ENCODE peak calls at places on chromosomes 11 and 22, in eight cellular contexts. Q is HFFc6, M is PC-3, X is right atrium auricular region, S is B cell, E is fibroblast of mammary gland, I is MM.1S, V is H1. R is an unnamed sample.

GRCh38 chr22:39616051-39616450 is 45.5 kb downstream of the CACNA1I start:
- DNase-seq in E (no peak), I (no peak), V (no peak), X (no peak), S (no peak), M (no peak), Q (no peak), R (no peak)

GRCh38 chr11:72721689-72722049 is 30.5 kb downstream of the ARAP1 start:
- DNase-seq in E (peak; percentile 38), Q (no peak), V (no peak), M (no peak), I (peak; percentile 41), S (no peak), X (no peak), R (no peak)

GRCh38 chr11:102560555-102561011 is 30.0 kb upstream of the MMP7 start:
- DNase-seq in M (peak; percentile 65), S (peak; percentile 56), I (peak; percentile 83), Q (peak; percentile 64), E (peak; percentile 82), X (no peak), V (no peak), R (no peak)

GRCh38 chr11:82683029-82683428 is 50.6 kb downstream of the FAM181B start:
- DNase-seq in X (no peak), V (no peak), Q (no peak), M (no peak), I (no peak), E (no peak), S (no peak), R (no peak)

GRCh38 chr11:68993546-68993945 is 12.8 kb upstream of the MRGPRD start:
- DNase-seq in X (no peak), V (no peak), Q (no peak), S (no peak), E (no peak), M (no peak), I (no peak), R (no peak)

GRCh38 chr11:45371251-45371749 is 85.2 kb upstream of the SYT13 start:
- DNase-seq in V (peak; percentile 82), S (peak; percentile 64), E (peak; percentile 58), X (peak; percentile 66), M (peak; percentile 77), Q (peak; percentile 33), I (peak; percentile 71), R (peak; percentile 32)

GRCh38 chr22:38927033-38927789 is 30.2 kb upstream of the APOBEC3A start:
- DNase-seq in V (peak; percentile 57), I (peak; percentile 71), M (no peak), X (peak; percentile 71), E (peak; percentile 32), Q (peak; percentile 54), S (peak; percentile 58), R (no peak)

GRCh38 chr22:30863161-30863833 is 105.3 kb downstream of the MORC2 start:
- DNase-seq in I (no peak), M (no peak), E (peak; percentile 16), S (no peak), Q (no peak), V (no peak), X (no peak), R (no peak)

GRCh38 chr11:73087730-73088129 is 54.4 kb downstream of the FCHSD2 start:
- DNase-seq in E (peak; percentile 42), Q (peak; percentile 2), M (no peak), S (peak; percentile 33), V (no peak), I (no peak), X (no peak), R (no peak)

GRCh38 chr11:61129608-61130523 is 27.6 kb downstream of the CD5 start:
- DNase-seq in X (peak; percentile 87), E (peak; percentile 87), I (peak; percentile 85), S (peak; percentile 90), V (peak; percentile 91), M (peak; percentile 97), Q (peak; percentile 91), R (peak; percentile 86)

GRCh38 chr22:21448627-21449416 is 18.4 kb upstream of the TMEM191C start:
- DNase-seq in X (no peak), Q (no peak), M (no peak), S (no peak), V (no peak), I (no peak), E (no peak), R (no peak)

GRCh38 chr11:11010624-11011127 is 152.8 kb upstream of the ZBED5 start:
- DNase-seq in V (no peak), X (peak; percentile 61), I (no peak), S (peak; percentile 29), Q (no peak), E (peak; percentile 18), M (peak; percentile 35), R (no peak)

GRCh38 chr22:44337658-44338004 is 24.9 kb upstream of the SHISAL1 start:
- DNase-seq in M (peak; percentile 56), X (peak; percentile 76), E (peak; percentile 66), S (no peak), V (no peak), Q (peak; percentile 44), I (no peak), R (no peak)

GRCh38 chr11:12200359-12201015 is 90.1 kb downstream of the MICAL2 start:
- DNase-seq in I (no peak), M (no peak), V (no peak), E (peak; percentile 77), X (no peak), Q (peak; percentile 90), S (no peak), R (peak; percentile 31)

GRCh38 chr22:23240639-23241389 is 60.5 kb downstream of the BCR start:
- DNase-seq in I (no peak), V (no peak), X (no peak), S (peak; percentile 28), E (no peak), Q (no peak), M (peak; percentile 44), R (no peak)

GRCh38 chr11:131491503-131491902 is 121.1 kb downstream of the NTM start:
- DNase-seq in S (no peak), Q (peak; percentile 13), V (no peak), X (no peak), I (no peak), E (peak; percentile 26), M (no peak), R (no peak)

DNA sequence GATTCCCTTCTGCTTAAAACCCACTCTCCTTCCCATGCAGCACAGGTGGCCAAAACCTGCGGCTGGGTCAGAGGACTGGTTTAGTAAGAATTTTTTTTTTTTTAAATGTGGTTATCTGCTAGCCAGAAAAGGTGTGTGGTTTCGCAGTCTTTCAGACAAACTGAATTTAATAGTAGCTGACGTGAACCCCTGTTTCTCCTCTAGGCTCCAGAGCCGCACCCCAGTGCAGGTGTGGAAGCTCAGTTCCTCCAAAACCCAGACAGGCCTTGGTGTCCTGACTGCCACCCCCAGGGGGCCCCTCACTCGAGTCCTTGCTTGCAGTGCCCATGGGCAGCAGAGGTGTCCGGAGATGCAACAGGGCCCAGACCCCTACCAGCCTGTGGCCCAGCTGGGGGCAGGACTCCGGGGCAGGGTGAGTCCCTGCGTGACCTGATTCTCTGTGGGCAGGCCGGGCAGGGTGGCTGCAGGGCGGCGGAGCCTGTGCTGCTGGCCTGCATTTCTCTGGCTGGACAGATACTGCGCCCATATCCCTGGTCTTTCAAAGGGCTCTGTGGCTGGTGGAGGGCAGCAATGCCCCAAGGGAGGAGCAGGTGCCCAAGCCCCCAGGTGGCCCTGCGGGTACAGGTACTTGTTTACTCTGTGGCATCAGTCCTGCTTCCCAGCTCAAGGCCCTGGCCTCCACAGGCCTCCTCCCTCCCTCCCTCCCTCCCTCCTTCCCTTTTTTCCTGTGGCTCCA is 15.2 kb downstream of the KCNQ1 start:
- DNase-seq in S (no peak), M (no peak), E (no peak), V (no peak), Q (no peak), X (no peak), I (peak; percentile 95), R (no peak)
- TF ChIP-seq CTCF in S (no peak), M (no peak), E (no peak), V (peak; percentile 4), Q (peak; percentile 7), X (no peak), I (peak; percentile 69), R (no peak)

GRCh38 chr11:978073-978720 is 52.5 kb downstream of the AP2A2 start:
- DNase-seq in X (no peak), M (no peak), S (no peak), I (no peak), V (no peak), Q (no peak), E (no peak), R (no peak)

GRCh38 chr11:973237-973636 is 47.6 kb downstream of the AP2A2 start:
- DNase-seq in V (no peak), S (no peak), M (no peak), X (no peak), I (no peak), Q (no peak), E (no peak), R (no peak)

GRCh38 chr11:976431-977160 is 50.9 kb downstream of the AP2A2 start:
- DNase-seq in M (no peak), S (no peak), X (no peak), E (peak; percentile 71), V (no peak), Q (no peak), I (no peak), R (no peak)

GRCh38 chr11:978781-979180 is 53.1 kb downstream of the AP2A2 start:
- DNase-seq in S (no peak), X (no peak), I (no peak), M (no peak), Q (no peak), V (no peak), E (no peak), R (no peak)

DNA sequence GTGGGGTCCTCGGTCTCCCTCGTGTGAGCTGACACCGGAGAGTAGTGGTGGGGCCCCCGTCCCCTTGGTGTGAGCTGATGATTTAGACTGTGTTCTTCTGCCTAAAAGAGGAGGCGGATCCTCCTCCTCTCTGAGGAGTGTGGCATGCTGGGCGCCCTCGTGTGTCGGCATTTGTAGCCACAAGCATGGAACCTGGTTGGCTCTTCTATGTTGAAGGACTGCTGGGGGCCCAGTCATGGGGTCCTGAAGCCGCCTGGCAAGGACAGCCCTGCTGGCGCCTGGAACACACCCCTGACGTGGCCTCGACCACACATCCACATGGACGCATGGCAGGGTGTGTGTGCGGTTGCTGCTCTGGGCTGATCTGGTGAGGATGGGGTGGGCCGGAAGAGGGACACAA is 50.2 kb downstream of the AP2A2 start:
- DNase-seq in Q (no peak), V (peak; percentile 33), E (peak; percentile 39), S (no peak), M (no peak), X (no peak), I (no peak), R (no peak)
- TF ChIP-seq CTCF in Q (peak; percentile 29), V (peak; percentile 68), E (peak; percentile 15), S (no peak), M (peak; percentile 31), X (no peak), I (no peak), R (peak; percentile 39)

DNA sequence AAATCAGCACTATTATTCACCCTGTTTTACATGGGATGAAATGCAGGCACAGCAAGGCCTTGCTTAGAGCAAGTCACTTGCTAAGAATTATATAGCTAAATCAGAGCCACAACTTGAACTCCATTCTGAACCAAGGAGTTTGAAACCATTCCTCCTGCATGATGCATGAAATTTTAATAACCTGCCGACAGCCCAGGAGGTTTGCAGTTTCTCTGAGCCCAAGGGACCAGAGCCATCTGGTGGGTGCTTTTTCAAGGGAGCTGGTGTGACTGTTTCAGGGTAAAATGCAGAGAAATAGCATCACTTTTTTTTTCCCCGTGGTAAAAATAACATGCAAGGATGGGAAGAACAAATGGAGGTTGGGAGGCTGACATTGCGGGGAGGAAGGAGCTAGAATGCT is 22.9 kb downstream of the NAV2 start:
- DNase-seq in X (no peak), E (peak; percentile 30), M (no peak), I (no peak), V (no peak), S (no peak), Q (peak; percentile 88), R (no peak)
- TF ChIP-seq CTCF in X (peak; percentile 50), E (no peak), M (peak; percentile 25), I (no peak), V (no peak), S (no peak), Q (peak; percentile 78), R (no peak)

GRCh38 chr11:32045456-32045855 is 45.4 kb upstream of the RCN1 start:
- DNase-seq in I (no peak), Q (no peak), M (no peak), X (no peak), E (no peak), V (no peak), S (no peak), R (no peak)
- TF ChIP-seq CTCF in I (no peak), Q (no peak), M (no peak), X (no peak), E (no peak), V (no peak), S (no peak), R (no peak)